ENCODE peak calls at places on chromosome 14, in seven cellular contexts. E is HCT116, F is WTC11, C is HepG2, L is GM12878, U is K562, I is HEK293T. K is an unnamed sample.

GRCh38 chr14:41404121-41404520 is 202.6 kb upstream of the LRFN5 start:
- DNase-seq in C (no peak), E (no peak), U (no peak), I (no peak), L (no peak), F (no peak), K (no peak)

GRCh38 chr14:36238666-36239363 is 62.3 kb upstream of the PTCSC3 start:
- DNase-seq in I (no peak), L (no peak), F (no peak), U (no peak), C (no peak), E (no peak), K (no peak)

GRCh38 chr14:39731912-39732311 is 299.7 kb upstream of the FBXO33 start:
- DNase-seq in U (no peak), C (peak), F (peak), L (no peak), E (peak), I (no peak), K (no peak)

GRCh38 chr14:52678591-52678990 is 16.8 kb downstream of the ERO1A start:
- DNase-seq in F (no peak), L (no peak), I (no peak), U (no peak), E (no peak), C (peak), K (no peak)

GRCh38 chr14:26255213-26255612 is 342.6 kb downstream of the NOVA1 start:
- DNase-seq in L (no peak), I (peak), C (no peak), U (peak), E (no peak), F (no peak), K (no peak)

GRCh38 chr14:90778468-90779255 is 37.6 kb downstream of the TTC7B start:
- DNase-seq in C (no peak), U (no peak), I (no peak), F (no peak), L (no peak), E (no peak), K (no peak)

GRCh38 chr14:22563987-22564386 is 25.0 kb downstream of the DAD1 start:
- DNase-seq in L (peak), F (no peak), E (no peak), U (no peak), I (no peak), C (no peak), K (no peak)

GRCh38 chr14:97978336-97978735 is 1181.2 kb downstream of the VRK1 start:
- DNase-seq in U (peak), C (no peak), I (peak), L (no peak), F (peak), E (peak), K (peak)

GRCh38 chr14:33454022-33454645 is 496.7 kb downstream of the EGLN3 start:
- DNase-seq in C (no peak), U (no peak), F (no peak), I (no peak), E (no peak), L (no peak), K (no peak)

GRCh38 chr14:66281036-66281776 is 205.0 kb upstream of the CCDC196 start:
- DNase-seq in U (no peak), F (no peak), I (no peak), C (no peak), E (no peak), L (no peak), K (no peak)

GRCh38 chr14:104554088-104554607 is 25.4 kb upstream of the C14orf180 start:
- DNase-seq in C (no peak), I (no peak), U (no peak), E (no peak), L (no peak), F (peak), K (no peak)

GRCh38 chr14:90871605-90872233 is 55.5 kb upstream of the TTC7B start:
- DNase-seq in L (no peak), I (no peak), F (no peak), E (no peak), C (no peak), U (no peak), K (no peak)

GRCh38 chr14:46344327-46344937 is 307.1 kb downstream of the RPL10L start:
- DNase-seq in U (no peak), E (peak), C (peak), L (peak), I (peak), F (no peak), K (no peak)

GRCh38 chr14:77303417-77304156 is 17.1 kb downstream of the POMT2 start:
- DNase-seq in E (peak), F (no peak), L (no peak), C (peak), I (no peak), U (peak), K (no peak)

GRCh38 chr14:67480011-67480410 is 8.5 kb downstream of the TMEM229B start:
- DNase-seq in L (no peak), C (no peak), F (no peak), E (no peak), U (peak), I (no peak), K (no peak)

GRCh38 chr14:44829021-44829420 is 132.7 kb downstream of the KLHL28 start:
- DNase-seq in C (no peak), F (no peak), E (no peak), L (no peak), I (no peak), U (no peak), K (no peak)

GRCh38 chr14:55245657-55246268 is 25.5 kb upstream of the FBXO34 start:
- DNase-seq in E (peak), L (no peak), F (no peak), C (peak), I (peak), U (no peak), K (no peak)

GRCh38 chr14:98162829-98163228 is 1109.2 kb downstream of the BCL11B start:
- DNase-seq in I (no peak), F (no peak), E (no peak), C (no peak), L (no peak), U (no peak), K (no peak)

GRCh38 chr14:92651106-92651792 is 97.2 kb downstream of the LGMN start:
- DNase-seq in E (no peak), C (no peak), I (no peak), U (no peak), F (no peak), L (peak), K (no peak)

GRCh38 chr14:30558675-30559555 is at the start of gene G2E3:
- DNase-seq in F (peak), I (peak), E (peak), C (peak), L (peak), U (peak), K (peak)

GRCh38 chr14:26808407-26808806 is 210.6 kb upstream of the NOVA1 start:
- DNase-seq in L (no peak), U (no peak), F (no peak), C (no peak), E (no peak), I (no peak), K (no peak)

DNA sequence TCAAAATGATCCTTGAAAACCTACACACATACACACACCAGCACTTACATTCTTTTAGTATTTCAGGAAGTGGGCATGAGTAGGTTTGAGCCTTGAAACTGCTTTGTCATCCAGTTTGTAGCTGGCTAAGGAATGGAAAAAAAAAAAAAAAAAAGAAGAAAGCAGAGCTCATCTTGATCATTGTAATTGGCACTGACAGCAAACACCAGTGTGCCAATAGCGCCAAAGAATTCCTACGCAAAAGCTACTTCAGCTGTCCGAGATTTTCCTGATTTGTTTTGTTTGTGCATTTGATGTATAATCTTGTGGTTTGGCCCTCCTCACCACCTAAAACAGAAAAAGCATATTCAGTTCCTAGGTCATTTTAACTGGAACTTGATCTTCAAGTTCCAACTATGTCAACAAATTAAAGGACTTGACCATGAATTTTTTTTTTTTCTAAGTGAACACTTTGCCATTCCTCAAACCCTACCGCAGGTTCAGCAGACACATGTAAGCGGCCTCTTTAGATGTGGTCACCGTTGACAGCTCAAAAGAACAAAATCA is 57.3 kb downstream of the FLRT2 start:
- DNase-seq in C (no peak), U (no peak), F (no peak), I (no peak), L (no peak), E (no peak), K (no peak)
- TF ChIP-seq SP1 in C (no peak), U (no peak), F (no peak), I (no peak), L (no peak), E (no peak), K (no peak)

GRCh38 chr14:89377544-89377943 is 39.5 kb downstream of the FOXN3 start:
- DNase-seq in E (no peak), U (no peak), L (no peak), C (no peak), F (no peak), I (no peak), K (no peak)
- TF ChIP-seq SP1 in E (no peak), U (no peak), L (no peak), C (no peak), F (no peak), I (no peak), K (no peak)

DNA sequence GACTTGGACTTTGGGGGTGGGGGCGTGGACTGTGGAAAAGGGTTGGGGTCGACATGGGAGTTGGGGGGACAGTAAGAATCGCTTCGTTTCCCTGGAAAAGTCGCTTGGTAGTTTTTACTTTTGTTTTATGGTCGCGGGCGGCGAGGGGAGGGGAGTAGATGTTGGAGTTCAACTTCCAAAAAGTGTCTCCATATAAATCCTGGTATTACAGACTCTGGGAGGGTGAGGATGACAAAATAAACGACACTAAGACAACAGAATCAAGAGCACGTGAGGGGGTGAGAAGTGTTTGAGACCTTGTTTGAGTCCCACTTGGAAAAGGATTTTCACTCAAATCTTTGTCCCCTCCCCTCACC is 650 bp upstream of the BCL11B start:
- DNase-seq in U (no peak), F (no peak), E (no peak), L (no peak), C (no peak), I (no peak), K (no peak)
- TF ChIP-seq SP1 in U (no peak), F (no peak), E (no peak), L (no peak), C (no peak), I (no peak), K (no peak)

GRCh38 chr14:75198291-75198933 is 22.0 kb upstream of the TMED10 start:
- DNase-seq in U (no peak), I (no peak), C (peak), E (no peak), L (no peak), F (no peak), K (no peak)
- TF ChIP-seq SP1 in U (no peak), I (no peak), C (no peak), E (no peak), L (no peak), F (no peak), K (no peak)

GRCh38 chr14:51610766-51611165 is 40.9 kb upstream of the FRMD6 start:
- DNase-seq in I (no peak), F (no peak), U (no peak), E (no peak), C (no peak), L (no peak), K (no peak)

GRCh38 chr14:51612449-51612848 is 39.3 kb upstream of the FRMD6 start:
- DNase-seq in L (no peak), U (no peak), F (no peak), E (no peak), C (no peak), I (no peak), K (no peak)

GRCh38 chr14:51609251-51609986 is 42.3 kb upstream of the FRMD6 start:
- DNase-seq in E (no peak), U (no peak), I (no peak), L (no peak), C (no peak), F (no peak), K (no peak)

GRCh38 chr14:51607677-51608076 is 44.0 kb upstream of the FRMD6 start:
- DNase-seq in E (no peak), F (no peak), U (no peak), L (no peak), I (no peak), C (no peak), K (no peak)

DNA sequence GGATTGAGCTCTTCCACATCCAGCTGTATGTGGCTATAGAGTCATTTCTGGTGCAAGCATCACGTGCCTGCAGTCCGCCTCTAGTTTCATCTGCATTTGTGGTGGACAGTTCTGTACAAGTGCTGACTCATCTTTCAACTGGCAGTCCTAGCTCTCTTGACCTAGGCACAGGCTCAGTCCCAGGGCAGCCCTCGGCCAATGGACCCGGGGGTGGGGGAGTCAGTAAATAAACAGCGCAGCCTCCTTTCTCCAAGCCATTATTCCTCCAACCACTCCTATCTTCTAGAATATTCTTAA is 41.8 kb upstream of the FRMD6 start:
- DNase-seq in C (no peak), U (peak), F (no peak), I (no peak), L (no peak), E (no peak), K (no peak)
- TF ChIP-seq SP1 in C (no peak), U (no peak), F (no peak), I (no peak), L (no peak), E (no peak), K (no peak)

GRCh38 chr14:81165188-81165587 is 55.6 kb downstream of the GTF2A1 start:
- DNase-seq in E (no peak), U (no peak), I (no peak), C (peak), L (no peak), F (no peak), K (no peak)
- TF ChIP-seq SP1 in E (no peak), U (no peak), I (no peak), C (no peak), L (no peak), F (no peak), K (no peak)

GRCh38 chr14:34699873-34700621 is 14.3 kb downstream of the CFL2 start:
- DNase-seq in E (peak), U (no peak), L (no peak), F (no peak), I (no peak), C (peak), K (no peak)
- TF ChIP-seq SP1 in E (peak), U (no peak), L (no peak), F (no peak), I (no peak), C (no peak), K (no peak)

DNA sequence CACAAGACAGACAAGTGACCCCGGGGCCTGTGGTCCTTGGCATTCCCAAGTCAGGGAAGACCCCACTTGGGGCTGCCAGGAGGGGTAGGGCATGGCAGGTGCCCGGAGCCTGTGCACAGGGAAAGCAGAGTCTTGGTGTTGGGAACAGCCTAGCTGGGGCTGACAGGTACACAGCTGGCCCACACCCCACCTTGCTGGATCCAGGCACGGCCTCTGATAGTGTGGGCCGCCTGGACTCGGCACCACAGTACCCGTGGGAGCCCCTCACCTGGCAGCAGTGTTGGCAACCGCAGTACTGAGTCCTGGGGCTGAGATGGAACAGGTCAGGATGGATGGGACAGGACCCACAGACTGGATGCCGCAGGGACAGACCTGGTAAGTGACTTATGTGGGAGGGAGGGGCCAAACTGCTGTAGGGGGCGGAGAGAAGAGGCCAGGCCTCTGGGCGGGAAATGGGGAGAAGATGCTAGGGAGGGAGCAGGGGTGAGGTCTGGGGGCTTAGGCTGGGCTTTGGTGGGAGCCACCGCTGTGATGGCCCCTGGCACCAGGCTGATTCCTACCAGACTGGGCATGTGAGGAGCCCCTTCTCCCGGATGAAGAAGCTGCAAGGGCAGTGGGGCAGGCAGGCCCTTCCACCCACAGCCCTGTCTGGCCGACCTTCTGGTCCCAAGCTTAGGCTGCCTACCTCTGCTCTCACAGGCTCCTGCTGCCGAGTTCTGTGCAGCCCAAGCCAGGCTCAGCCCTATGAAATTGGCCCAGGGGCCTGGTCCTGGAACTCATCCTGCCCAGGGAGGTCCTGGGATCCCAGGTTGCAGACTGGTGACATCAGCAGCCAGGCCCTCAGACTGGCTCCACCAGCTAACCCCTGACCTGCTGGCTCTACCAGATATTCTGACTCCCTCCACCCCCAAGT is at the start of gene TGM1:
- DNase-seq in L (no peak), F (no peak), E (no peak), U (no peak), I (no peak), C (no peak), K (no peak)
- TF ChIP-seq SP1 in L (no peak), F (no peak), E (no peak), U (no peak), I (no peak), C (no peak), K (no peak)

K was measured in H1.